ENCODE peak calls at places on chromosomes 3 and 15, in four cellular contexts. L is foreskin fibroblast, R is IMR-90, F is body of pancreas. N is an unnamed sample.

GRCh38 chr3:181699171-181699903 is 12.4 kb upstream of the SOX2 start:
- DNase-seq in L (no peak), R (no peak), F (no peak), N (no peak)

GRCh38 chr3:195043612-195044144 is 227.3 kb downstream of the XXYLT1 start:
- DNase-seq in F (no peak), R (no peak), L (no peak), N (no peak)

GRCh38 chr3:79973917-79974595 is 206.3 kb upstream of the ROBO1 start:
- DNase-seq in R (no peak), L (no peak), F (no peak), N (no peak)

GRCh38 chr15:99447497-99448371 is 118.0 kb upstream of the MEF2A start:
- DNase-seq in R (no peak), L (no peak), F (no peak), N (peak)

GRCh38 chr3:12582730-12583129 is 25.8 kb downstream of the MKRN2 start:
- DNase-seq in L (no peak), F (no peak), R (no peak), N (no peak)

GRCh38 chr3:49357466-49358216 is 512 bp downstream of the GPX1 start:
- DNase-seq in R (peak), L (peak), F (peak), N (peak)

GRCh38 chr3:24722106-24722505 is 227.5 kb upstream of the THRB start:
- DNase-seq in L (no peak), R (no peak), F (no peak), N (no peak)

GRCh38 chr15:39075311-39075710 is 505.6 kb upstream of the THBS1 start:
- DNase-seq in F (no peak), L (no peak), R (peak), N (no peak)

GRCh38 chr3:184354121-184354728 is 7.2 kb downstream of the CLCN2 start:
- DNase-seq in R (no peak), L (no peak), F (peak), N (peak)